ENCODE peak calls at places on chromosomes 12 and 14, in five cellular contexts. U is AG04450, Q is kidney epithelial cell, B is smooth muscle cell of the brain vasculature, T is glutamatergic neuron. J is an unnamed sample.

GRCh38 chr12:24201258-24201970 is 251.9 kb upstream of the SOX5 start:
- DNase-seq in U (no peak), Q (no peak), B (no peak), T (no peak), J (no peak)

GRCh38 chr14:22898302-22898894 is 15.4 kb downstream of the REM2 start:
- DNase-seq in U (peak), Q (peak), B (no peak), T (no peak), J (no peak)

GRCh38 chr12:52551466-52551865 is 1.5 kb downstream of the KRT71 start:
- DNase-seq in U (no peak), Q (no peak), B (no peak), T (no peak), J (no peak)

GRCh38 chr14:36300337-36300736 is 20.1 kb downstream of the MBIP start:
- DNase-seq in U (no peak), Q (no peak), B (no peak), T (no peak), J (no peak)

GRCh38 chr12:121628536-121628935 is 2.2 kb downstream of the ORAI1 start:
- DNase-seq in U (no peak), Q (no peak), B (no peak), T (no peak), J (no peak)

GRCh38 chr14:73785336-73785833 is 66.2 kb upstream of the PTGR2 start:
- DNase-seq in U (peak), Q (peak), B (no peak), T (no peak), J (no peak)

GRCh38 chr12:53306826-53307225 is 7.3 kb downstream of the MYG1 start:
- DNase-seq in U (no peak), Q (no peak), B (no peak), T (no peak), J (no peak)

GRCh38 chr14:35534130-35534883 is at the start of gene INSM2:
- DNase-seq in U (no peak), Q (no peak), B (no peak), T (peak), J (no peak)

GRCh38 chr12:9319842-9320173 is 111.6 kb upstream of the PZP start:
- DNase-seq in U (no peak), Q (peak), B (no peak), T (no peak), J (no peak)

GRCh38 chr14:40694026-40694425 is 912.6 kb upstream of the LRFN5 start:
- DNase-seq in U (no peak), Q (no peak), B (no peak), T (no peak), J (no peak)

GRCh38 chr14:106094654-106095189 is 568.3 kb downstream of the TMEM121 start:
- DNase-seq in U (no peak), Q (no peak), B (no peak), T (no peak), J (no peak)

GRCh38 chr14:59123975-59124374 is 64.5 kb upstream of the DAAM1 start:
- DNase-seq in U (no peak), Q (no peak), B (no peak), T (no peak), J (no peak)

GRCh38 chr14:87492556-87492955 is 500.4 kb downstream of the GALC start:
- DNase-seq in U (no peak), Q (no peak), B (no peak), T (peak), J (no peak)

GRCh38 chr12:26724309-26724702 is 108.7 kb downstream of the ITPR2 start:
- DNase-seq in U (no peak), Q (no peak), B (no peak), T (no peak), J (no peak)

GRCh38 chr12:47835831-47836155 is 16.1 kb upstream of the HDAC7 start:
- DNase-seq in U (no peak), Q (no peak), B (no peak), T (no peak), J (no peak)

GRCh38 chr14:66444271-66444987 is 41.7 kb upstream of the CCDC196 start:
- DNase-seq in U (no peak), Q (no peak), B (no peak), T (no peak), J (no peak)

GRCh38 chr14:24353551-24354529 is 14.0 kb upstream of the RIPK3 start:
- DNase-seq in U (no peak), Q (no peak), B (no peak), T (no peak), J (no peak)

GRCh38 chr14:21098134-21098891 is at the start of gene ZNF219:
- DNase-seq in U (no peak), Q (no peak), B (no peak), T (peak), J (no peak)

GRCh38 chr12:93025145-93026103 is 96.3 kb upstream of the EEA1 start:
- DNase-seq in U (peak), Q (peak), B (no peak), T (no peak), J (peak)

GRCh38 chr12:12736759-12737676 is 19.9 kb downstream of the CDKN1B start:
- DNase-seq in U (no peak), Q (no peak), B (no peak), T (no peak), J (no peak)

GRCh38 chr12:22974865-22975264 is 349.9 kb downstream of the ETNK1 start:
- DNase-seq in U (peak), Q (peak), B (peak), T (no peak), J (peak)

GRCh38 chr12:13661005-13661887 is 320.2 kb downstream of the GRIN2B start:
- DNase-seq in U (peak), Q (peak), B (no peak), T (peak), J (peak)

GRCh38 chr12:26668230-26668629 is 164.8 kb downstream of the ITPR2 start:
- DNase-seq in U (no peak), Q (no peak), B (no peak), T (no peak), J (no peak)

GRCh38 chr14:100547633-100548294 is 39.5 kb downstream of the BEGAIN start:
- DNase-seq in U (no peak), Q (no peak), B (peak), T (no peak), J (no peak)

J was measured in AG09309.